ENCODE peak calls at places on chromosomes 12 and 14, in ten cellular contexts. F is Peyer's patch, A is SK-N-SH, U is NB4, N is fibroblast of mammary gland, G is brain microvascular endothelial cell, O is HCT116, Y is ovary, Z is breast epithelium, S is heart left ventricle. P is an unnamed sample.

GRCh38 chr12:88753074-88753473 is 172.8 kb upstream of the KITLG start:
- DNase-seq in F (no peak), A (no peak), U (no peak), N (peak; percentile 52), G (peak; percentile 36), O (no peak), Y (no peak), Z (no peak), S (no peak), P (peak; percentile 14)

GRCh38 chr12:85441740-85442139 is 161.7 kb downstream of the ALX1 start:
- DNase-seq in F (no peak), A (peak; percentile 14), U (no peak), N (peak; percentile 9), G (peak; percentile 25), O (peak; percentile 16), Y (no peak), Z (no peak), S (no peak), P (peak; percentile 33)

GRCh38 chr12:120092531-120093335 is 23.8 kb downstream of the RAB35 start:
- DNase-seq in F (no peak), A (no peak), U (no peak), N (no peak), G (no peak), O (no peak), Y (no peak), Z (no peak), S (no peak), P (no peak)

GRCh38 chr12:132429122-132429931 is 60.6 kb upstream of the FBRSL1 start:
- DNase-seq in F (no peak), A (peak; percentile 70), U (peak; percentile 92), N (no peak), G (no peak), O (no peak), Y (peak; percentile 59), Z (no peak), S (no peak), P (no peak)

GRCh38 chr14:33933386-33933934 is 17.4 kb downstream of the EGLN3 start:
- DNase-seq in F (no peak), A (no peak), U (no peak), N (no peak), G (no peak), O (no peak), Y (no peak), Z (no peak), S (no peak), P (no peak)

GRCh38 chr12:6053541-6053940 is 70.9 kb downstream of the VWF start:
- DNase-seq in F (no peak), A (no peak), U (no peak), N (no peak), G (peak; percentile 70), O (no peak), Y (no peak), Z (no peak), S (no peak), P (no peak)

GRCh38 chr12:13097526-13097925 is 5.9 kb downstream of the GSG1 start:
- DNase-seq in F (no peak), A (no peak), U (peak; percentile 55), N (peak; percentile 36), G (no peak), O (no peak), Y (no peak), Z (no peak), S (peak; percentile 45), P (no peak)

GRCh38 chr12:115155665-115156645 is 472.0 kb upstream of the TBX3 start:
- DNase-seq in F (no peak), A (no peak), U (no peak), N (peak; percentile 98), G (peak; percentile 68), O (no peak), Y (no peak), Z (no peak), S (no peak), P (peak; percentile 96)

GRCh38 chr12:121301876-121302275 is 5.4 kb upstream of the CAMKK2 start:
- DNase-seq in F (no peak), A (no peak), U (no peak), N (peak; percentile 25), G (no peak), O (no peak), Y (no peak), Z (no peak), S (no peak), P (no peak)

GRCh38 chr12:124520258-124520657 is 47.2 kb downstream of the NCOR2 start:
- DNase-seq in F (no peak), A (no peak), U (no peak), N (peak; percentile 66), G (no peak), O (no peak), Y (peak; percentile 61), Z (peak; percentile 86), S (no peak), P (peak; percentile 81)

GRCh38 chr12:99767809-99768208 is 120.3 kb downstream of the GARIN6 start:
- DNase-seq in F (no peak), A (no peak), U (peak; percentile 41), N (peak; percentile 40), G (no peak), O (peak; percentile 7), Y (no peak), Z (no peak), S (no peak), P (peak; percentile 36)
- H3K4me3 ChIP-seq in F (no peak overlapping the region), A (no peak overlapping the region), U (no peak overlapping the region), N (no peak overlapping the region), G (no peak overlapping the region), O (no peak overlapping the region), Y (no peak overlapping the region), Z (no peak overlapping the region), S (no peak overlapping the region), P (no peak overlapping the region)

GRCh38 chr14:88727057-88727456 is 65.7 kb downstream of the EML5 start:
- DNase-seq in F (no peak), A (no peak), U (no peak), N (no peak), G (no peak), O (no peak), Y (no peak), Z (no peak), S (no peak), P (no peak)

DNA sequence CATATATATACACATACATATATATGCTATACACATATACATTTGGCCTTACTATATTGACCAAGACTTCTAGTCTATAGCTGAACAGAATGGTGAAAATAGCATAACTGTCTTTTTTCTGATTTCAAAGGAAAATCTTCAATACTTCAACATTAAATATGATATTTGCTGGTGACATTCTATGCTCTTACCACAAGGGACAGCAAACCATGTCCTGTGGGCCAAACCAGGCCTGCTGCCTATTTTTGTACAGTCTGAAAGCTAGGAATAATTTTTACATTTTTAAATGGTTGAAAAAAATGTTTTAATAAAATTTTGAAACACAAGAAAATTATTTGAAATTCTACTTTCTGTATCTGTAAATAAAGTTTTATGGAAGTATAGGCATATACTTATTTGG is 63.6 kb downstream of the EML5 start:
- DNase-seq in F (no peak), A (peak; percentile 26), U (no peak), N (no peak), G (no peak), O (no peak), Y (no peak), Z (no peak), S (no peak), P (no peak)
- TF ChIP-seq CTCF in F (no peak), A (peak; percentile 53), U (no peak), N (peak; percentile 36), G (peak; percentile 64), O (peak; percentile 56), Y (no peak), Z (no peak), S (no peak), P (peak; percentile 43)

GRCh38 chr12:1663440-1664132 is 27.3 kb upstream of the ADIPOR2 start:
- DNase-seq in F (no peak), A (no peak), U (no peak), N (no peak), G (no peak), O (no peak), Y (no peak), Z (no peak), S (no peak), P (no peak)

GRCh38 chr12:1665366-1665765 is 25.5 kb upstream of the ADIPOR2 start:
- DNase-seq in F (no peak), A (no peak), U (no peak), N (no peak), G (no peak), O (no peak), Y (no peak), Z (no peak), S (no peak), P (no peak)

GRCh38 chr12:1660304-1661187 is 30.3 kb upstream of the ADIPOR2 start:
- DNase-seq in F (peak; percentile 95), A (no peak), U (peak; percentile 64), N (peak; percentile 63), G (no peak), O (no peak), Y (peak; percentile 75), Z (peak; percentile 60), S (peak; percentile 58), P (no peak)

GRCh38 chr12:1661553-1662335 is 29.1 kb upstream of the ADIPOR2 start:
- DNase-seq in F (peak; percentile 97), A (peak; percentile 93), U (peak; percentile 95), N (peak; percentile 90), G (peak; percentile 54), O (peak; percentile 89), Y (peak; percentile 93), Z (peak; percentile 82), S (peak; percentile 90), P (peak; percentile 89)

DNA sequence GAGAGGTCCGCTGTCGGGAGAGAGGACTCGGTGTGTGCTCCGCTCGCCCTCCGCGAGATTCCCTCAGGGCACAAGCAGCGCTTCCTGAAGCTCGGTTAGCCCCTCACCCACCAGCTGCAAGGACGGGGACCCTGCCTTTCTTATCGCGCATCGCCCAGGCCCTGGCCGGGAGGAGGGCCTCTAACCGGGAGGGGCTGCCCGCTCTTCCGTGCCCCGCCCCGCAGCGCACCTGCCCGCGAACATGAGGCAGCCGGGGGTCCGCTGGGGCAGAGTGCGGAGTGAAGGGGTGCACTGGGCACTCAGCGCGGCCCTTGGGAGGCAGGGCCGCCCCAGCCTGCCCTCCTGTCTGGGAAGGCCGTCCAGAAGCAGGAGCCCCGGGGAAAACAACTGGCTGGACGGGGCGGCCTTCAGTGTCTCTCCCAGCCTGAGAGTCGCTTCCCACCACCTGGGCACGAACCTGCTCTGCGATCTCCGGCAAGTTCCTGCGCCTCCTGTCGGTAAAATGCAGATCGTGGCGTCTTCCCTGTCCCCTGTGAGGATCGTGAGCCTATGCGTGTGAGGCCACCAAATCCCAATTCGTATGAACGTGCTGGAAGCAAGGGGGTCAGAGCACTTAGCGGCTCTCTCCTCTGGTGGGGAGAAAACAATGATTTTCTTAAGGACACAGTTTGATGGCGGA is 28.0 kb upstream of the ADIPOR2 start:
- DNase-seq in F (peak; percentile 88), A (peak; percentile 47), U (no peak), N (peak; percentile 28), G (no peak), O (peak; percentile 87), Y (peak; percentile 57), Z (no peak), S (peak; percentile 24), P (peak; percentile 18)
- H3K4me3 ChIP-seq in F (peak overlapping the region; percentile 41), A (no peak overlapping the region), U (no peak overlapping the region), N (no peak overlapping the region), G (no peak overlapping the region), O (peak overlapping the region; percentile 65), Y (no peak overlapping the region), Z (peak overlapping the region; percentile 56), S (peak overlapping the region; percentile 21), P (no peak overlapping the region)

DNA sequence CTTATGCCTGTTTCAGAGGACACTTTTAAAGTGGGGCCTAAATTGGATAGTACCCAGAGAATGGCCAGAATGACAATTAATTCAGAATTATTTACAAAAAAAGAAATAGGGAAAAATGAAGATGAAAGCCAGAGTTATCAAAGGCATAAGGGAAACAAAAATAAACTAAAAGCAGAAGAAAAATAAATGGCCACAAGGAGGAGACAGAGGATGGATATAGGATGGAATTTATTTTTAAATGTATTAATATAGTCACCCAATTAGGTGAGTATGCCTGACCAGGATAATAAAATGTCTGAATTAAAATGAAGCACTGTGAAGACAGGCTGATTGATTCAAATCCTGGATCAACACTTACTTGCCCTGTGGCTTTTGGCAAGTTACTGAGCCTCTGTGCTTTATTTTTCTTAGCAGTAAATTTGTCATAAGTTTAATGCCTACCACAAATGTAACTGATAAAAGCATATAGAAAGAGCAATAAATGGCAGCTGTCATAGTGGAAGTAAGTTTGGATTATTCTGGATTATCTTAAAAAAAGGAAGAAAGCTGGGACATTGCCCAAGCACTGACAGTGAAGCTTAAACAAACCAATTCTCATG is 3.4 kb downstream of the CLEC9A start:
- DNase-seq in F (no peak), A (no peak), U (peak; percentile 25), N (peak; percentile 13), G (no peak), O (no peak), Y (no peak), Z (no peak), S (no peak), P (peak; percentile 27)
- TF ChIP-seq CTCF in F (peak; percentile 25), A (peak; percentile 51), U (peak; percentile 13), N (peak; percentile 39), G (peak; percentile 37), O (peak; percentile 4), Y (peak; percentile 13), Z (no peak), S (peak; percentile 77), P (peak; percentile 42)